ENCODE peak calls at places on chromosomes 13 and 19, in nine cellular contexts. P is psoas muscle; B is AG04450; H is GM19239; I is AG20443; K is hepatocyte; Q is T-helper 1 cell; X is activated CD4-positive, alpha-beta T cell treated with anti-CD3 and anti-CD28 coated beads for 48 hours; G is left lung. F is an unnamed sample.

GRCh38 chr13:102291587-102292218 is 110.1 kb downstream of the FGF14 start:
- DNase-seq in P (no peak), B (no peak), H (no peak), I (no peak), K (peak), Q (no peak), X (no peak), G (no peak), F (peak)

GRCh38 chr19:11130824-11131455 is 24.6 kb downstream of the SPC24 start:
- DNase-seq in P (peak), B (peak), H (peak), I (peak), K (peak), Q (peak), X (peak), G (peak), F (peak)

GRCh38 chr19:1251233-1251502 is 2.8 kb downstream of the MIDN start:
- DNase-seq in P (no peak), B (no peak), H (no peak), I (no peak), K (peak), Q (no peak), X (no peak), G (peak), F (peak)

GRCh38 chr19:2041436-2041685 is 9.7 kb downstream of the MKNK2 start:
- DNase-seq in P (no peak), B (no peak), H (no peak), I (no peak), K (peak), Q (no peak), X (no peak), G (no peak), F (no peak)

GRCh38 chr19:6925801-6926751 is 38.7 kb downstream of the ADGRE1 start:
- DNase-seq in P (no peak), B (no peak), H (peak), I (no peak), K (no peak), Q (no peak), X (peak), G (no peak), F (no peak)

GRCh38 chr19:2049741-2050348 is 1.2 kb downstream of the MKNK2 start:
- DNase-seq in P (peak), B (no peak), H (peak), I (peak), K (peak), Q (no peak), X (peak), G (peak), F (peak)

GRCh38 chr13:113930711-113931637 is 42.9 kb downstream of the C13orf46 start:
- DNase-seq in P (no peak), B (no peak), H (no peak), I (no peak), K (no peak), Q (no peak), X (peak), G (no peak), F (no peak)

GRCh38 chr19:56120002-56120370 is 1.1 kb downstream of the ZNF787 start:
- DNase-seq in P (no peak), B (no peak), H (no peak), I (no peak), K (no peak), Q (no peak), X (no peak), G (no peak), F (no peak)

GRCh38 chr13:49265822-49266221 is 18.1 kb downstream of the CDADC1 start:
- DNase-seq in P (no peak), B (peak), H (no peak), I (peak), K (no peak), Q (no peak), X (no peak), G (no peak), F (peak)

GRCh38 chr19:45142728-45143115 is 18.1 kb downstream of the NKPD1 start:
- DNase-seq in P (no peak), B (no peak), H (no peak), I (peak), K (no peak), Q (no peak), X (no peak), G (no peak), F (peak)

GRCh38 chr19:35911173-35911572 is 3.1 kb upstream of the TYROBP start:
- DNase-seq in P (no peak), B (no peak), H (no peak), I (no peak), K (no peak), Q (no peak), X (no peak), G (peak), F (no peak)

GRCh38 chr19:47353307-47353712 is 4.2 kb downstream of the DHX34 start:
- DNase-seq in P (no peak), B (no peak), H (no peak), I (no peak), K (no peak), Q (no peak), X (no peak), G (no peak), F (no peak)

GRCh38 chr13:49112782-49113525 is 107.2 kb upstream of the MLNR start:
- DNase-seq in P (no peak), B (no peak), H (no peak), I (no peak), K (no peak), Q (no peak), X (no peak), G (no peak), F (peak)

GRCh38 chr13:35927554-35927953 is 203.6 kb downstream of the DCLK1 start:
- DNase-seq in P (no peak), B (peak), H (no peak), I (peak), K (peak), Q (no peak), X (no peak), G (no peak), F (peak)